ENCODE peak calls at places on chromosome 14, in eight cellular contexts. R, D, Z, A, I, F, E and N are unnamed samples.

GRCh38 chr14:73216035-73216434 is 21.3 kb upstream of the PAPLN start:
- DNase-seq in R (no peak), I (no peak), Z (no peak), D (no peak), F (no peak), E (no peak), A (no peak), N (no peak)

GRCh38 chr14:100788517-100789365 is 37.2 kb upstream of the MEG3 start:
- DNase-seq in A (no peak), I (no peak), R (no peak), F (peak), E (no peak), Z (peak), D (no peak), N (peak)

GRCh38 chr14:87805315-87805723 is 187.7 kb downstream of the GALC start:
- DNase-seq in E (no peak), I (no peak), Z (peak), A (peak), F (peak), R (peak), D (peak), N (peak)

GRCh38 chr14:24425704-24426103 is 3.8 kb downstream of the CBLN3 start:
- DNase-seq in I (no peak), D (no peak), F (peak), Z (peak), E (no peak), A (no peak), R (no peak), N (no peak)

GRCh38 chr14:77043177-77043983 is 14.9 kb upstream of the IRF2BPL start:
- DNase-seq in R (no peak), A (no peak), D (no peak), Z (peak), I (no peak), F (no peak), E (peak), N (peak)

GRCh38 chr14:52769889-52770288 is 21.5 kb downstream of the GNPNAT1 start:
- DNase-seq in F (no peak), Z (no peak), D (no peak), A (no peak), E (no peak), I (no peak), R (no peak), N (no peak)

GRCh38 chr14:54691525-54692260 is 124.8 kb downstream of the SAMD4A start:
- DNase-seq in E (no peak), I (peak), D (peak), Z (peak), F (peak), R (peak), A (peak), N (peak)

GRCh38 chr14:66038214-66038977 is 447.8 kb upstream of the CCDC196 start:
- DNase-seq in E (no peak), I (no peak), D (no peak), Z (peak), A (no peak), F (no peak), R (no peak), N (peak)

GRCh38 chr14:98999901-99000300 is 272.1 kb downstream of the BCL11B start:
- DNase-seq in R (no peak), F (no peak), A (no peak), E (no peak), D (no peak), Z (no peak), I (no peak), N (no peak)

GRCh38 chr14:99751539-99752485 is 41.4 kb upstream of the EML1 start:
- DNase-seq in A (no peak), D (no peak), Z (no peak), F (no peak), I (no peak), R (no peak), E (no peak), N (no peak)

GRCh38 chr14:100022772-100023451 is 42.3 kb upstream of the EVL start:
- DNase-seq in R (no peak), Z (no peak), E (no peak), D (no peak), I (no peak), A (no peak), F (no peak), N (no peak)

GRCh38 chr14:62694075-62694474 is 351.2 kb downstream of the KCNH5 start:
- DNase-seq in Z (no peak), E (no peak), R (no peak), F (no peak), A (no peak), D (no peak), I (no peak), N (no peak)

GRCh38 chr14:50801706-50802105 is 29.3 kb downstream of the NIN start:
- DNase-seq in A (no peak), D (no peak), Z (no peak), R (no peak), F (no peak), E (no peak), I (no peak), N (no peak)

GRCh38 chr14:68655961-68656360 is 136.9 kb downstream of the ZFP36L1 start:
- DNase-seq in R (no peak), I (peak), F (no peak), A (peak), Z (peak), E (no peak), D (no peak), N (no peak)

GRCh38 chr14:52609445-52610044 is 56.9 kb downstream of the GPR137C start:
- DNase-seq in I (no peak), F (no peak), R (no peak), Z (peak), D (peak), A (no peak), E (no peak), N (no peak)

GRCh38 chr14:95452176-95452889 is 64.1 kb downstream of the SYNE3 start:
- DNase-seq in A (peak), F (peak), I (no peak), Z (peak), R (peak), D (peak), E (no peak), N (peak)

GRCh38 chr14:33891700-33892099 is 59.2 kb downstream of the EGLN3 start:
- DNase-seq in E (no peak), R (no peak), A (no peak), D (no peak), F (no peak), I (no peak), Z (no peak), N (no peak)

GRCh38 chr14:24197066-24197465 is 1.8 kb upstream of the TM9SF1 start:
- DNase-seq in A (no peak), I (no peak), F (no peak), R (no peak), Z (no peak), D (no peak), E (no peak), N (no peak)

GRCh38 chr14:94047581-94047980 is 21.4 kb downstream of the OTUB2 start:
- DNase-seq in E (no peak), Z (no peak), R (no peak), D (no peak), A (no peak), I (no peak), F (no peak), N (no peak)

GRCh38 chr14:89417111-89417468 is at the start of gene FOXN3:
- DNase-seq in D (peak), R (peak), Z (peak), E (no peak), F (peak), A (peak), I (peak), N (peak)

GRCh38 chr14:34252227-34252626 is 209.8 kb downstream of the SPTSSA start:
- DNase-seq in I (no peak), D (no peak), A (no peak), E (no peak), R (no peak), Z (no peak), F (no peak), N (no peak)

GRCh38 chr14:50301914-50302313 is 10.1 kb downstream of the L2HGDH start:
- DNase-seq in R (no peak), A (no peak), E (no peak), Z (no peak), D (no peak), F (no peak), I (no peak), N (no peak)

GRCh38 chr14:90507428-90507827 is 110.6 kb downstream of the CALM1 start:
- DNase-seq in I (no peak), A (no peak), D (no peak), E (no peak), F (no peak), Z (no peak), R (no peak), N (no peak)

GRCh38 chr14:90503582-90503981 is 106.8 kb downstream of the CALM1 start:
- DNase-seq in R (no peak), A (peak), F (no peak), I (no peak), E (no peak), Z (no peak), D (no peak), N (no peak)

GRCh38 chr14:90506748-90507147 is 109.9 kb downstream of the CALM1 start:
- DNase-seq in A (no peak), D (no peak), Z (no peak), R (no peak), I (no peak), E (no peak), F (no peak), N (no peak)

GRCh38 chr14:90504643-90505042 is 107.8 kb downstream of the CALM1 start:
- DNase-seq in D (no peak), F (no peak), Z (no peak), E (no peak), A (no peak), R (no peak), I (no peak), N (no peak)

GRCh38 chr14:90505531-90505930 is 108.7 kb downstream of the CALM1 start:
- DNase-seq in R (no peak), I (no peak), E (no peak), F (no peak), Z (no peak), D (no peak), A (no peak), N (no peak)
- TF ChIP-seq MAX in R (no peak), I (no peak), E (no peak), F (no peak), Z (no peak), D (no peak), A (no peak), N (no peak)

GRCh38 chr14:56449670-56450213 is 129.9 kb upstream of the TMEM260 start:
- DNase-seq in Z (no peak), I (no peak), F (no peak), D (no peak), A (no peak), R (no peak), E (no peak), N (no peak)
- TF ChIP-seq MAX in Z (no peak), I (no peak), F (no peak), D (no peak), A (no peak), R (no peak), E (no peak), N (no peak)

GRCh38 chr14:75568791-75569190 is 9.6 kb upstream of the FLVCR2 start:
- DNase-seq in F (no peak), I (no peak), A (no peak), R (no peak), Z (no peak), E (no peak), D (no peak), N (no peak)
- TF ChIP-seq MAX in F (no peak), I (no peak), A (no peak), R (no peak), Z (no peak), E (no peak), D (no peak), N (no peak)

GRCh38 chr14:31419179-31420012 is 954 bp downstream of the HEATR5A start:
- DNase-seq in I (no peak), F (no peak), D (no peak), A (no peak), E (no peak), R (no peak), Z (no peak), N (no peak)

GRCh38 chr14:31418440-31418839 is 1.9 kb downstream of the HEATR5A start:
- DNase-seq in A (no peak), I (no peak), Z (no peak), D (no peak), F (no peak), R (no peak), E (no peak), N (peak)

GRCh38 chr14:31411218-31411727 is 9.1 kb downstream of the HEATR5A start:
- DNase-seq in F (no peak), E (no peak), D (no peak), I (no peak), Z (no peak), R (no peak), A (no peak), N (no peak)

GRCh38 chr14:31410048-31410654 is 10.2 kb downstream of the HEATR5A start:
- DNase-seq in I (no peak), R (no peak), F (no peak), Z (no peak), D (no peak), E (no peak), A (no peak), N (peak)

DNA sequence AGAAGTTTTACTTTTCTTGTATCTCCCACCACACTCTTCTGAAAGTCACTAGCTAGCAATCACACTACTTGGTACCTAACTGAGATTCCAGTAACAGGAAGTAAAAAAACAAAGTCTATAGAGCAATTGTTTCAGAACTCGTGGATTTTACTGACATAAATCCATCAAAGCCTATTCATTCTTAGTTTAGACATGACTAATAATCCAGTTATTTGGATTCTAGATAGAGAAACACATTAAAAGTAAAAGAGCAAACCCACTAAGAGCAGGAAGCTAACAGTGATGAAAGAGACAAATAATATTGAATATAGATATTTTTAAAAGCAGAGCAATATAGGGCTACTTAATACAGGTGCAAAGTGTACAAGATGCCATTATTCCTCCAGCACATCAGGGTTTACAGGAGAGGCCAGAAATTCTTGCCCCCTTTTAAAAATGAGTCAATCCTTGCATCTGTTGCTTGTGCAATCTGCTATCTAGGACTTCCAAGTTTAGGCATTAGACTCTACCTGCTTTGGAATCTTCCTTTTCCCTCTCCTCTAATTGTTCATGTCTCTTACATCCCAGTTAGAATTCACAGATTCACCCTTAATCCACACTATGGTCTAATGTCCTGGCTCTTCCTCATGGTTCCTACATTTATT is 6.0 kb downstream of the HEATR5A start:
- DNase-seq in D (no peak), R (no peak), F (no peak), I (no peak), A (no peak), Z (peak), E (no peak), N (no peak)
- TF ChIP-seq MAX in D (no peak), R (no peak), F (no peak), I (no peak), A (no peak), Z (no peak), E (no peak), N (no peak)